ENCODE peak calls at places on chromosomes 7 and 10, in nine cellular contexts. L is H1, E is HepG2, T is heart left ventricle, X is tibial nerve, O is ovary, B is transverse colon, G is H54, K is esophagus muscularis mucosa. Y is an unnamed sample.

GRCh38 chr7:44796034-44796503 is 412 bp upstream of the PPIA start:
- DNase-seq in O (no peak), K (no peak), L (peak), G (peak), E (peak), B (no peak), X (peak), T (no peak), Y (no peak)

GRCh38 chr7:36795451-36796021 is 71.2 kb upstream of the AOAH start:
- DNase-seq in L (no peak), K (no peak), B (no peak), E (peak), T (no peak), G (no peak), X (no peak), O (no peak), Y (no peak)

GRCh38 chr10:18455086-18455884 is 196.1 kb downstream of the NSUN6 start:
- DNase-seq in B (no peak), L (no peak), O (no peak), X (no peak), K (no peak), T (no peak), G (no peak), E (no peak), Y (no peak)

GRCh38 chr7:73702226-73702625 is 17.2 kb downstream of the STX1A start:
- DNase-seq in K (no peak), O (no peak), B (no peak), T (no peak), G (no peak), E (no peak), L (no peak), X (no peak), Y (no peak)

GRCh38 chr7:157519798-157520244 is 183.0 kb downstream of the DNAJB6 start:
- DNase-seq in X (no peak), K (no peak), T (no peak), E (no peak), L (no peak), O (no peak), G (no peak), B (no peak), Y (no peak)

GRCh38 chr7:75879771-75880184 is 944 bp downstream of the RHBDD2 start:
- DNase-seq in L (no peak), E (no peak), K (no peak), T (no peak), B (no peak), X (no peak), O (no peak), G (no peak), Y (peak)

GRCh38 chr7:48149058-48149457 is 22.2 kb upstream of the ABCA13 start:
- DNase-seq in G (no peak), K (no peak), O (no peak), B (no peak), X (no peak), E (no peak), L (no peak), T (no peak), Y (no peak)

GRCh38 chr7:74141705-74142104 is 32.5 kb upstream of the EIF4H start:
- DNase-seq in L (no peak), T (no peak), G (no peak), K (no peak), O (no peak), E (no peak), B (no peak), X (no peak), Y (no peak)

GRCh38 chr7:66642186-66642585 is 13.5 kb downstream of the KCTD7 start:
- DNase-seq in X (no peak), G (no peak), T (no peak), L (no peak), O (no peak), B (no peak), E (no peak), K (no peak), Y (no peak)

GRCh38 chr10:125144693-125145623 is 15.4 kb downstream of the CTBP2 start:
- DNase-seq in E (no peak), X (no peak), L (no peak), T (no peak), K (no peak), G (no peak), O (no peak), B (no peak), Y (peak)

GRCh38 chr7:24050991-24051529 is 232.9 kb upstream of the NPY start:
- DNase-seq in X (no peak), B (no peak), O (no peak), K (peak), G (no peak), L (no peak), T (no peak), E (no peak), Y (no peak)

GRCh38 chr10:114624941-114625780 is 32.9 kb downstream of the ABLIM1 start:
- DNase-seq in B (no peak), O (no peak), E (peak), K (no peak), G (no peak), X (no peak), T (no peak), L (no peak), Y (no peak)

GRCh38 chr7:16071246-16071857 is 350.0 kb downstream of the CRPPA start:
- DNase-seq in E (peak), O (no peak), B (peak), T (no peak), K (no peak), G (peak), L (no peak), X (no peak), Y (peak)

GRCh38 chr10:104259456-104259855 is 4.8 kb downstream of the GSTO1 start:
- DNase-seq in E (no peak), O (no peak), K (no peak), T (no peak), G (no peak), B (no peak), L (no peak), X (no peak), Y (no peak)
- TF ChIP-seq POLR2A in E (no peak), O (no peak), K (no peak), T (no peak), G (no peak), B (no peak), L (no peak), X (no peak), Y (peak)

DNA sequence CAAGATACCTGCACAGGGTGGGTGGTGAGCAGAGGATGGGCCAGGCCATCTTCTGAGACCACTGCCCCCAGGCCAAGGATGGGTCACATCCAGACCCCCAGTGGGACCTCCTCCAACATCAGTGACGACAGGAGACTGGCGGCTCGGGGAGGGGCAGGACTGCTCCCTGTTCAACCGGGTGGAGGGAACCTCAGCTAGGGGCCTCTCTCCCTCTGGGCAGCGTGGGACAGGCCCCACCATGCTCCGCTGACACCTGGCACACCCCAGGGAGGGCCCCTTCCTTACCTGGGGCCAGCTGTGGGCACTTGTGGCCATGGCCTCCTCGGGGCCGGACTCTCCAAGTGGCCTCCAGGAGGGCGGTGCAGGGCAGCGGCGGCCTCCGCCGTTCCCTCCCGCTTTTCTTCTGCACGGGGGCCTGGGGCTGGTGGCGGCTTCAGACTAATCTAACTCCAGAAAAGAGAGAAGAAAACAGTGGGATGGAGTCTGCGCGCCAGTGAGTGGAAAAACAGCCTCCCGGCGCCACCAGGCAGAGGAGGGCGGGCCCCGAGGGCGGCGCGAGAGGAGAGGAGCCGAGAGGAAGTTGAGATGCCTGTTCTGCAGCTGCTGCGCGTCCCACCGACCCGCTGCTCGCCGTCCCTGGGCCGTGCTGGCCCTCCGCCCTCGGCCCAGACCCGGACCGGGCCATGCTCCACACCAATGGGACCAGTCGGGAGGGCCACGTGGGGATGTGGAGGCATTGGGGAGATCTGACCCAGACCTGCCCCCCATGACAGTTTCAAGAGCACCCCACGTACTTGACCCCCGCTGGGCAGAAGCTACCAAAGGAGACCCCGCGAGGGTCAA is at the start of gene CALHM2:
- DNase-seq in B (peak), T (peak), G (peak), K (no peak), L (no peak), O (peak), X (peak), E (peak), Y (peak)
- TF ChIP-seq POLR2A in B (no peak), T (no peak), G (peak), K (no peak), L (no peak), O (peak), X (no peak), E (no peak), Y (no peak)

DNA sequence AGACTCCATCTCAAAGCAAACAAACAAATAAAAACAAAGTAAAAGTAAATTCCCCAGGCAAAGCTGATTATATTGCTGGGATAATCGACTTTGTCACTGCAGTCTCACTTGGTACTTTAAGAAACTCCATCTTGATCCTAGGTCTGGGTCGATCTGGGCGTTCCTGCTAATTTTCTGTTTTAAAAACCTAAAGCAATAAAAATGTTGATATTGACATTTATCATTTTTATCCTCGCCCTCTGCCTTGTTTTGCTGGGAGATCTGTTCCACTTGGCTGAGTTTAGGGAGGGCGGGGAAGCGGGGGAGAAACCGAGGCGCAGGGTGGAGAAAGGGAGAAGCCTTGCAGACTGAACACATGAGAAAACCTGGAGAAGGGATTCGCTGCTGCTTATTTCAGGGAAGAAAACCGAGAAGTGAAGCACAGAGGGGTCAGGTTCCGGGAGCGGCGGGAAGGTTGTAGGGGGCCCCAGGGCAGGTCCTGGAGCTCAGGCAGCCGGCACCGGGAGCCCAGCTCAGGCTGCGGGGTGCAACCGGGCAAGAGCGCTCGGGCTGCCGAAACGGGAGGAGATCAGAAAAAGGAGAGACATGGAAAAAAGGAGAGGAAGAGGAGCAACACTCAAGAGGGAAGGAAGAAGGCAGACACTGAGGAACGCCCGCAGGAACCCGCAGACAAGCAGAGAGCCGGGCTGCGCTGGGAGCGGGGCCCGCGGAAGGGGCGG is 27.4 kb upstream of the KMT2C start:
- DNase-seq in G (peak), O (peak), L (no peak), K (no peak), X (no peak), B (no peak), E (no peak), T (peak), Y (peak)
- TF ChIP-seq POLR2A in G (peak), O (peak), L (peak), K (peak), X (peak), B (peak), E (peak), T (peak), Y (no peak)

GRCh38 chr10:12156367-12157123 is 27.1 kb downstream of the SEC61A2 start:
- DNase-seq in L (no peak), K (no peak), G (no peak), X (no peak), T (no peak), B (no peak), O (no peak), E (peak), Y (no peak)
- TF ChIP-seq POLR2A in L (no peak), K (no peak), G (no peak), X (no peak), T (no peak), B (no peak), O (no peak), E (no peak), Y (no peak)

GRCh38 chr7:94129443-94130140 is 125.4 kb upstream of the BET1 start:
- DNase-seq in T (no peak), O (no peak), G (peak), L (no peak), B (no peak), K (no peak), E (peak), X (no peak), Y (no peak)
- TF ChIP-seq POLR2A in T (no peak), O (no peak), G (no peak), L (no peak), B (no peak), K (no peak), E (no peak), X (no peak), Y (no peak)

GRCh38 chr10:122740640-122741039 is 41.0 kb upstream of the C10orf120 start:
- DNase-seq in L (no peak), T (no peak), K (no peak), X (no peak), B (no peak), G (no peak), O (no peak), E (no peak), Y (no peak)

GRCh38 chr10:122748496-122748895 is 48.9 kb upstream of the C10orf120 start:
- DNase-seq in K (peak), G (no peak), L (no peak), B (no peak), T (no peak), X (no peak), O (no peak), E (no peak), Y (no peak)

GRCh38 chr10:122746408-122746807 is 46.8 kb upstream of the C10orf120 start:
- DNase-seq in K (peak), G (no peak), O (no peak), L (no peak), X (no peak), T (no peak), B (no peak), E (no peak), Y (no peak)

GRCh38 chr10:122749886-122750285 is 50.2 kb upstream of the C10orf120 start:
- DNase-seq in B (no peak), O (no peak), L (no peak), E (no peak), X (no peak), T (no peak), K (peak), G (no peak), Y (no peak)

DNA sequence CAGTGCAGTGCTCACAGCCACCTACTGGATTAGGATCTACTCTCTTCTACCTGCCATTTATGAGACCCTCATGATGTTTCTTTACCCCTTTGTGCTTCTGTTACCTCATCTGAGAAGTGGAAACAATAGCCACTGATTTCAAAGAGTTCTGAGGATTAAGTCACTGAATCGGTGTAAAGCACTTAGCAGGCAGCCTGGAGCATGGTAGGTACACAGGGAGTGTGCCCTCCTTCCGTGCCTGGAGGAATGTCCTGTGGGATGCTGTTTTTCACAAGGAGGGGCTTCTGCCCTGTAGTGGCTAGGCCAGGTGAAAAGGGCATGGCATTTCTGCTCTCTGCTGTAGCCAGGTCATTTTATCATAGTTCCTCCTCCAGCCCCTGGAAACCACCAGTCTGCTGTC is 44.6 kb upstream of the C10orf120 start:
- DNase-seq in O (no peak), E (no peak), B (no peak), T (no peak), G (no peak), K (peak), L (no peak), X (no peak), Y (no peak)
- TF ChIP-seq POLR2A in O (no peak), E (no peak), B (no peak), T (no peak), G (no peak), K (no peak), L (no peak), X (no peak), Y (no peak)